ENCODE peak calls at places on chromosome 7, in eight cellular contexts. One of them, this sample, is unnamed.

GRCh38 chr7:1693991-1694524 is 24.0 kb downstream of the ELFN1 start:
- DNase-seq in stimulated activated CD8-positive, alpha-beta memory T cell treated with anti-CD3 and anti-CD28 coated beads, Interleukin-2, amount 100 ng/mL, for 48 hours: no peak
- DNase-seq in spleen: peak; percentile 42
- DNase-seq in H54: no peak
- DNase-seq in left colon: peak; percentile 15
- DNase-seq in NCI-H2081 treated with DMSO at 0.1 percent for 48 hours: no peak
- DNase-seq in HTR-8/SVneo: no peak
- DNase-seq in caudate nucleus: peak; percentile 65
- DNase-seq in this sample: no peak

GRCh38 chr7:49398730-49399129 is 374.7 kb upstream of the VWC2 start:
- DNase-seq in H54: no peak
- DNase-seq in NCI-H2081 treated with DMSO at 0.1 percent for 48 hours: no peak
- DNase-seq in left colon: no peak
- DNase-seq in stimulated activated CD8-positive, alpha-beta memory T cell treated with anti-CD3 and anti-CD28 coated beads, Interleukin-2, amount 100 ng/mL, for 48 hours: no peak
- DNase-seq in caudate nucleus: no peak
- DNase-seq in spleen: no peak
- DNase-seq in HTR-8/SVneo: no peak
- DNase-seq in this sample: no peak

GRCh38 chr7:137130751-137131158 is 212.8 kb downstream of the PTN start:
- DNase-seq in stimulated activated CD8-positive, alpha-beta memory T cell treated with anti-CD3 and anti-CD28 coated beads, Interleukin-2, amount 100 ng/mL, for 48 hours: no peak
- DNase-seq in HTR-8/SVneo: no peak
- DNase-seq in spleen: peak; percentile 47
- DNase-seq in H54: no peak
- DNase-seq in left colon: no peak
- DNase-seq in NCI-H2081 treated with DMSO at 0.1 percent for 48 hours: no peak
- DNase-seq in caudate nucleus: no peak
- DNase-seq in this sample: no peak

GRCh38 chr7:2007526-2007925 is 225.2 kb downstream of the MAD1L1 start:
- DNase-seq in H54: no peak
- DNase-seq in caudate nucleus: no peak
- DNase-seq in spleen: peak; percentile 36
- DNase-seq in stimulated activated CD8-positive, alpha-beta memory T cell treated with anti-CD3 and anti-CD28 coated beads, Interleukin-2, amount 100 ng/mL, for 48 hours: no peak
- DNase-seq in left colon: no peak
- DNase-seq in HTR-8/SVneo: no peak
- DNase-seq in NCI-H2081 treated with DMSO at 0.1 percent for 48 hours: no peak
- DNase-seq in this sample: no peak

GRCh38 chr7:39621261-39621660 is 2.1 kb upstream of the RALA start:
- DNase-seq in spleen: no peak
- DNase-seq in NCI-H2081 treated with DMSO at 0.1 percent for 48 hours: no peak
- DNase-seq in caudate nucleus: no peak
- DNase-seq in left colon: no peak
- DNase-seq in H54: peak; percentile 56
- DNase-seq in HTR-8/SVneo: no peak
- DNase-seq in stimulated activated CD8-positive, alpha-beta memory T cell treated with anti-CD3 and anti-CD28 coated beads, Interleukin-2, amount 100 ng/mL, for 48 hours: no peak
- DNase-seq in this sample: no peak

GRCh38 chr7:71131256-71131752 is 640 bp upstream of the GALNT17 start:
- DNase-seq in caudate nucleus: peak; percentile 67
- DNase-seq in spleen: peak; percentile 72
- DNase-seq in HTR-8/SVneo: no peak
- DNase-seq in left colon: peak; percentile 37
- DNase-seq in stimulated activated CD8-positive, alpha-beta memory T cell treated with anti-CD3 and anti-CD28 coated beads, Interleukin-2, amount 100 ng/mL, for 48 hours: no peak
- DNase-seq in H54: no peak
- DNase-seq in NCI-H2081 treated with DMSO at 0.1 percent for 48 hours: no peak
- DNase-seq in this sample: no peak

GRCh38 chr7:40541336-40541735 is 406.5 kb downstream of the SUGCT start:
- DNase-seq in NCI-H2081 treated with DMSO at 0.1 percent for 48 hours: no peak
- DNase-seq in stimulated activated CD8-positive, alpha-beta memory T cell treated with anti-CD3 and anti-CD28 coated beads, Interleukin-2, amount 100 ng/mL, for 48 hours: no peak
- DNase-seq in left colon: no peak
- DNase-seq in H54: no peak
- DNase-seq in HTR-8/SVneo: no peak
- DNase-seq in spleen: no peak
- DNase-seq in caudate nucleus: no peak
- DNase-seq in this sample: no peak

GRCh38 chr7:100894860-100895700 is 608 bp downstream of the ACHE start:
- DNase-seq in H54: no peak
- DNase-seq in spleen: peak; percentile 89
- DNase-seq in NCI-H2081 treated with DMSO at 0.1 percent for 48 hours: no peak
- DNase-seq in caudate nucleus: peak; percentile 36
- DNase-seq in left colon: no peak
- DNase-seq in HTR-8/SVneo: no peak
- DNase-seq in stimulated activated CD8-positive, alpha-beta memory T cell treated with anti-CD3 and anti-CD28 coated beads, Interleukin-2, amount 100 ng/mL, for 48 hours: peak; percentile 57
- DNase-seq in this sample: no peak

GRCh38 chr7:2517004-2517403 is 2.6 kb upstream of the LFNG start:
- DNase-seq in left colon: no peak
- DNase-seq in spleen: no peak
- DNase-seq in caudate nucleus: no peak
- DNase-seq in H54: peak; percentile 100
- DNase-seq in NCI-H2081 treated with DMSO at 0.1 percent for 48 hours: no peak
- DNase-seq in stimulated activated CD8-positive, alpha-beta memory T cell treated with anti-CD3 and anti-CD28 coated beads, Interleukin-2, amount 100 ng/mL, for 48 hours: no peak
- DNase-seq in HTR-8/SVneo: peak; percentile 95
- DNase-seq in this sample: no peak

GRCh38 chr7:36792421-36792820 is 68.1 kb upstream of the AOAH start:
- DNase-seq in stimulated activated CD8-positive, alpha-beta memory T cell treated with anti-CD3 and anti-CD28 coated beads, Interleukin-2, amount 100 ng/mL, for 48 hours: no peak
- DNase-seq in caudate nucleus: no peak
- DNase-seq in H54: no peak
- DNase-seq in NCI-H2081 treated with DMSO at 0.1 percent for 48 hours: no peak
- DNase-seq in left colon: no peak
- DNase-seq in HTR-8/SVneo: no peak
- DNase-seq in spleen: no peak
- DNase-seq in this sample: no peak

GRCh38 chr7:116139007-116139406 is 71.3 kb upstream of the TES start:
- DNase-seq in stimulated activated CD8-positive, alpha-beta memory T cell treated with anti-CD3 and anti-CD28 coated beads, Interleukin-2, amount 100 ng/mL, for 48 hours: no peak
- DNase-seq in HTR-8/SVneo: no peak
- DNase-seq in left colon: no peak
- DNase-seq in NCI-H2081 treated with DMSO at 0.1 percent for 48 hours: no peak
- DNase-seq in spleen: no peak
- DNase-seq in H54: no peak
- DNase-seq in caudate nucleus: peak; percentile 10
- DNase-seq in this sample: no peak

GRCh38 chr7:14717711-14718304 is 184.7 kb downstream of the DGKB start:
- DNase-seq in left colon: no peak
- DNase-seq in stimulated activated CD8-positive, alpha-beta memory T cell treated with anti-CD3 and anti-CD28 coated beads, Interleukin-2, amount 100 ng/mL, for 48 hours: no peak
- DNase-seq in spleen: no peak
- DNase-seq in caudate nucleus: no peak
- DNase-seq in H54: no peak
- DNase-seq in HTR-8/SVneo: no peak
- DNase-seq in NCI-H2081 treated with DMSO at 0.1 percent for 48 hours: peak; percentile 69
- DNase-seq in this sample: peak; percentile 28

GRCh38 chr7:142496545-142496991 is 238.7 kb upstream of the PRSS58 start:
- DNase-seq in HTR-8/SVneo: peak; percentile 9
- DNase-seq in caudate nucleus: peak; percentile 51
- DNase-seq in left colon: no peak
- DNase-seq in H54: peak; percentile 19
- DNase-seq in NCI-H2081 treated with DMSO at 0.1 percent for 48 hours: no peak
- DNase-seq in stimulated activated CD8-positive, alpha-beta memory T cell treated with anti-CD3 and anti-CD28 coated beads, Interleukin-2, amount 100 ng/mL, for 48 hours: no peak
- DNase-seq in spleen: no peak
- DNase-seq in this sample: peak; percentile 81

GRCh38 chr7:106313456-106313891 is 28.7 kb upstream of the NAMPT start:
- DNase-seq in stimulated activated CD8-positive, alpha-beta memory T cell treated with anti-CD3 and anti-CD28 coated beads, Interleukin-2, amount 100 ng/mL, for 48 hours: no peak
- DNase-seq in NCI-H2081 treated with DMSO at 0.1 percent for 48 hours: no peak
- DNase-seq in H54: peak; percentile 19
- DNase-seq in spleen: no peak
- DNase-seq in caudate nucleus: no peak
- DNase-seq in HTR-8/SVneo: peak; percentile 18
- DNase-seq in left colon: no peak
- DNase-seq in this sample: no peak

GRCh38 chr7:13800694-13801448 is 188.6 kb downstream of the ETV1 start:
- DNase-seq in stimulated activated CD8-positive, alpha-beta memory T cell treated with anti-CD3 and anti-CD28 coated beads, Interleukin-2, amount 100 ng/mL, for 48 hours: no peak
- DNase-seq in HTR-8/SVneo: no peak
- DNase-seq in NCI-H2081 treated with DMSO at 0.1 percent for 48 hours: no peak
- DNase-seq in spleen: no peak
- DNase-seq in caudate nucleus: no peak
- DNase-seq in left colon: no peak
- DNase-seq in H54: peak; percentile 70
- DNase-seq in this sample: no peak

GRCh38 chr7:73521636-73522080 is 435 bp downstream of the BAZ1B start:
- DNase-seq in caudate nucleus: no peak
- DNase-seq in spleen: no peak
- DNase-seq in left colon: no peak
- DNase-seq in NCI-H2081 treated with DMSO at 0.1 percent for 48 hours: no peak
- DNase-seq in HTR-8/SVneo: no peak
- DNase-seq in H54: peak; percentile 51
- DNase-seq in stimulated activated CD8-positive, alpha-beta memory T cell treated with anti-CD3 and anti-CD28 coated beads, Interleukin-2, amount 100 ng/mL, for 48 hours: peak; percentile 19
- DNase-seq in this sample: no peak

GRCh38 chr7:119413314-119413805 is 859.6 kb upstream of the KCND2 start:
- DNase-seq in stimulated activated CD8-positive, alpha-beta memory T cell treated with anti-CD3 and anti-CD28 coated beads, Interleukin-2, amount 100 ng/mL, for 48 hours: no peak
- DNase-seq in left colon: no peak
- DNase-seq in caudate nucleus: no peak
- DNase-seq in spleen: peak; percentile 66
- DNase-seq in HTR-8/SVneo: no peak
- DNase-seq in H54: no peak
- DNase-seq in NCI-H2081 treated with DMSO at 0.1 percent for 48 hours: no peak
- DNase-seq in this sample: no peak

GRCh38 chr7:151167197-151167911 is at the start of gene GBX1:
- DNase-seq in NCI-H2081 treated with DMSO at 0.1 percent for 48 hours: no peak
- DNase-seq in stimulated activated CD8-positive, alpha-beta memory T cell treated with anti-CD3 and anti-CD28 coated beads, Interleukin-2, amount 100 ng/mL, for 48 hours: no peak
- DNase-seq in HTR-8/SVneo: peak; percentile 24
- DNase-seq in H54: no peak
- DNase-seq in caudate nucleus: no peak
- DNase-seq in left colon: no peak
- DNase-seq in spleen: no peak
- DNase-seq in this sample: no peak

GRCh38 chr7:129949292-129950133 is 3.2 kb downstream of the UBE2H start:
- DNase-seq in stimulated activated CD8-positive, alpha-beta memory T cell treated with anti-CD3 and anti-CD28 coated beads, Interleukin-2, amount 100 ng/mL, for 48 hours: peak; percentile 1
- DNase-seq in H54: no peak
- DNase-seq in NCI-H2081 treated with DMSO at 0.1 percent for 48 hours: no peak
- DNase-seq in HTR-8/SVneo: peak; percentile 23
- DNase-seq in caudate nucleus: peak; percentile 60
- DNase-seq in left colon: no peak
- DNase-seq in spleen: no peak
- DNase-seq in this sample: no peak

GRCh38 chr7:418636-419280 is 100.9 kb downstream of the PDGFA start:
- DNase-seq in HTR-8/SVneo: no peak
- DNase-seq in stimulated activated CD8-positive, alpha-beta memory T cell treated with anti-CD3 and anti-CD28 coated beads, Interleukin-2, amount 100 ng/mL, for 48 hours: no peak
- DNase-seq in caudate nucleus: peak; percentile 17
- DNase-seq in spleen: peak; percentile 48
- DNase-seq in NCI-H2081 treated with DMSO at 0.1 percent for 48 hours: no peak
- DNase-seq in left colon: no peak
- DNase-seq in H54: no peak
- DNase-seq in this sample: no peak

GRCh38 chr7:116449950-116450349 is 49.6 kb upstream of the CAV2 start:
- DNase-seq in NCI-H2081 treated with DMSO at 0.1 percent for 48 hours: no peak
- DNase-seq in H54: no peak
- DNase-seq in left colon: no peak
- DNase-seq in caudate nucleus: no peak
- DNase-seq in spleen: no peak
- DNase-seq in HTR-8/SVneo: no peak
- DNase-seq in stimulated activated CD8-positive, alpha-beta memory T cell treated with anti-CD3 and anti-CD28 coated beads, Interleukin-2, amount 100 ng/mL, for 48 hours: no peak
- DNase-seq in this sample: no peak

GRCh38 chr7:31047747-31048146 is 4.4 kb upstream of the ADCYAP1R1 start:
- DNase-seq in stimulated activated CD8-positive, alpha-beta memory T cell treated with anti-CD3 and anti-CD28 coated beads, Interleukin-2, amount 100 ng/mL, for 48 hours: no peak
- DNase-seq in HTR-8/SVneo: no peak
- DNase-seq in caudate nucleus: peak; percentile 48
- DNase-seq in left colon: no peak
- DNase-seq in spleen: no peak
- DNase-seq in NCI-H2081 treated with DMSO at 0.1 percent for 48 hours: no peak
- DNase-seq in H54: no peak
- DNase-seq in this sample: no peak

GRCh38 chr7:122161628-122162027 is 17.6 kb upstream of the AASS start:
- DNase-seq in HTR-8/SVneo: no peak
- DNase-seq in left colon: no peak
- DNase-seq in NCI-H2081 treated with DMSO at 0.1 percent for 48 hours: no peak
- DNase-seq in caudate nucleus: no peak
- DNase-seq in spleen: no peak
- DNase-seq in H54: no peak
- DNase-seq in stimulated activated CD8-positive, alpha-beta memory T cell treated with anti-CD3 and anti-CD28 coated beads, Interleukin-2, amount 100 ng/mL, for 48 hours: no peak
- DNase-seq in this sample: no peak

GRCh38 chr7:23065974-23066373 is 39.6 kb upstream of the KLHL7 start:
- DNase-seq in left colon: no peak
- DNase-seq in stimulated activated CD8-positive, alpha-beta memory T cell treated with anti-CD3 and anti-CD28 coated beads, Interleukin-2, amount 100 ng/mL, for 48 hours: no peak
- DNase-seq in spleen: no peak
- DNase-seq in caudate nucleus: no peak
- DNase-seq in NCI-H2081 treated with DMSO at 0.1 percent for 48 hours: no peak
- DNase-seq in H54: no peak
- DNase-seq in HTR-8/SVneo: no peak
- DNase-seq in this sample: no peak

GRCh38 chr7:57256637-57257375 is 124.6 kb upstream of the ZNF479 start:
- DNase-seq in H54: no peak
- DNase-seq in NCI-H2081 treated with DMSO at 0.1 percent for 48 hours: no peak
- DNase-seq in left colon: no peak
- DNase-seq in caudate nucleus: no peak
- DNase-seq in stimulated activated CD8-positive, alpha-beta memory T cell treated with anti-CD3 and anti-CD28 coated beads, Interleukin-2, amount 100 ng/mL, for 48 hours: no peak
- DNase-seq in HTR-8/SVneo: no peak
- DNase-seq in spleen: peak; percentile 63
- DNase-seq in this sample: no peak

GRCh38 chr7:32937344-32938174 is 19.7 kb upstream of the FKBP9 start:
- DNase-seq in caudate nucleus: no peak
- DNase-seq in spleen: no peak
- DNase-seq in H54: peak; percentile 51
- DNase-seq in left colon: no peak
- DNase-seq in HTR-8/SVneo: no peak
- DNase-seq in stimulated activated CD8-positive, alpha-beta memory T cell treated with anti-CD3 and anti-CD28 coated beads, Interleukin-2, amount 100 ng/mL, for 48 hours: no peak
- DNase-seq in NCI-H2081 treated with DMSO at 0.1 percent for 48 hours: no peak
- DNase-seq in this sample: no peak

GRCh38 chr7:140656548-140657515 is 15.9 kb upstream of the ADCK2 start:
- DNase-seq in stimulated activated CD8-positive, alpha-beta memory T cell treated with anti-CD3 and anti-CD28 coated beads, Interleukin-2, amount 100 ng/mL, for 48 hours: peak; percentile 13
- DNase-seq in spleen: peak; percentile 74
- DNase-seq in H54: no peak
- DNase-seq in NCI-H2081 treated with DMSO at 0.1 percent for 48 hours: no peak
- DNase-seq in HTR-8/SVneo: no peak
- DNase-seq in left colon: peak; percentile 85
- DNase-seq in caudate nucleus: peak; percentile 17
- DNase-seq in this sample: peak; percentile 76

GRCh38 chr7:97357459-97357858 is 240.0 kb downstream of the SDHAF3 start:
- DNase-seq in HTR-8/SVneo: no peak
- DNase-seq in stimulated activated CD8-positive, alpha-beta memory T cell treated with anti-CD3 and anti-CD28 coated beads, Interleukin-2, amount 100 ng/mL, for 48 hours: no peak
- DNase-seq in caudate nucleus: no peak
- DNase-seq in spleen: no peak
- DNase-seq in H54: no peak
- DNase-seq in left colon: no peak
- DNase-seq in NCI-H2081 treated with DMSO at 0.1 percent for 48 hours: no peak
- DNase-seq in this sample: no peak

GRCh38 chr7:22865607-22865970 is 42.9 kb upstream of the TOMM7 start:
- DNase-seq in HTR-8/SVneo: no peak
- DNase-seq in NCI-H2081 treated with DMSO at 0.1 percent for 48 hours: no peak
- DNase-seq in spleen: no peak
- DNase-seq in H54: no peak
- DNase-seq in caudate nucleus: no peak
- DNase-seq in stimulated activated CD8-positive, alpha-beta memory T cell treated with anti-CD3 and anti-CD28 coated beads, Interleukin-2, amount 100 ng/mL, for 48 hours: no peak
- DNase-seq in left colon: no peak
- DNase-seq in this sample: no peak

GRCh38 chr7:137953692-137954470 is 48.0 kb downstream of the CREB3L2 start:
- DNase-seq in stimulated activated CD8-positive, alpha-beta memory T cell treated with anti-CD3 and anti-CD28 coated beads, Interleukin-2, amount 100 ng/mL, for 48 hours: no peak
- DNase-seq in spleen: no peak
- DNase-seq in HTR-8/SVneo: peak; percentile 38
- DNase-seq in caudate nucleus: no peak
- DNase-seq in NCI-H2081 treated with DMSO at 0.1 percent for 48 hours: no peak
- DNase-seq in left colon: peak; percentile 56
- DNase-seq in H54: peak; percentile 60
- DNase-seq in this sample: no peak

GRCh38 chr7:1458676-1459511 is at the start of gene MICALL2:
- DNase-seq in NCI-H2081 treated with DMSO at 0.1 percent for 48 hours: no peak
- DNase-seq in caudate nucleus: no peak
- DNase-seq in stimulated activated CD8-positive, alpha-beta memory T cell treated with anti-CD3 and anti-CD28 coated beads, Interleukin-2, amount 100 ng/mL, for 48 hours: peak; percentile 19
- DNase-seq in H54: peak; percentile 100
- DNase-seq in spleen: peak; percentile 92
- DNase-seq in left colon: peak; percentile 83
- DNase-seq in HTR-8/SVneo: peak; percentile 98
- DNase-seq in this sample: no peak

GRCh38 chr7:38195804-38196595 is 18.0 kb downstream of the STARD3NL start:
- DNase-seq in stimulated activated CD8-positive, alpha-beta memory T cell treated with anti-CD3 and anti-CD28 coated beads, Interleukin-2, amount 100 ng/mL, for 48 hours: no peak
- DNase-seq in NCI-H2081 treated with DMSO at 0.1 percent for 48 hours: no peak
- DNase-seq in H54: no peak
- DNase-seq in spleen: no peak
- DNase-seq in HTR-8/SVneo: no peak
- DNase-seq in left colon: no peak
- DNase-seq in caudate nucleus: no peak
- DNase-seq in this sample: no peak

GRCh38 chr7:156993021-156993924 is 17.2 kb downstream of the MNX1 start:
- DNase-seq in HTR-8/SVneo: no peak
- DNase-seq in H54: no peak
- DNase-seq in NCI-H2081 treated with DMSO at 0.1 percent for 48 hours: peak; percentile 29
- DNase-seq in spleen: peak; percentile 73
- DNase-seq in left colon: no peak
- DNase-seq in caudate nucleus: no peak
- DNase-seq in stimulated activated CD8-positive, alpha-beta memory T cell treated with anti-CD3 and anti-CD28 coated beads, Interleukin-2, amount 100 ng/mL, for 48 hours: no peak
- DNase-seq in this sample: no peak

GRCh38 chr7:1591876-1592275 is 22.0 kb upstream of the PSMG3 start:
- DNase-seq in H54: no peak
- DNase-seq in left colon: no peak
- DNase-seq in stimulated activated CD8-positive, alpha-beta memory T cell treated with anti-CD3 and anti-CD28 coated beads, Interleukin-2, amount 100 ng/mL, for 48 hours: no peak
- DNase-seq in NCI-H2081 treated with DMSO at 0.1 percent for 48 hours: no peak
- DNase-seq in caudate nucleus: no peak
- DNase-seq in HTR-8/SVneo: no peak
- DNase-seq in spleen: no peak
- DNase-seq in this sample: no peak

This sample was measured in AML-193.